ENCODE peak calls at places on chromosomes 2 and 18, in eight cellular contexts. One of them, this sample, is unnamed. For H3K9me2, the result is how much of the 10 kb centered on the place peaks cover.

GRCh38 chr2:179749210-179749609 is 112.2 kb downstream of the ZNF385B start:
- DNase-seq in SK-N-SH: no peak
- DNase-seq in GM23338: no peak
- DNase-seq in OCI-LY7: no peak
- DNase-seq in hepatocyte: no peak
- DNase-seq in PC-9: no peak
- DNase-seq in HCT116: no peak
- DNase-seq in MM.1S: no peak
- DNase-seq in this sample: peak

GRCh38 chr18:36284671-36285295 is 12.7 kb upstream of the FHOD3 start:
- DNase-seq in SK-N-SH: peak
- DNase-seq in GM23338: peak
- DNase-seq in OCI-LY7: peak
- DNase-seq in hepatocyte: peak
- DNase-seq in PC-9: peak
- DNase-seq in HCT116: peak
- DNase-seq in MM.1S: peak
- DNase-seq in this sample: peak

GRCh38 chr2:15092691-15093090 is 460.2 kb downstream of the LRATD1 start:
- DNase-seq in SK-N-SH: no peak
- DNase-seq in GM23338: no peak
- DNase-seq in OCI-LY7: no peak
- DNase-seq in hepatocyte: no peak
- DNase-seq in PC-9: no peak
- DNase-seq in HCT116: no peak
- DNase-seq in MM.1S: no peak
- DNase-seq in this sample: peak

GRCh38 chr2:83782122-83782521 is 677.0 kb downstream of the SUCLG1 start:
- DNase-seq in SK-N-SH: no peak
- DNase-seq in GM23338: peak
- DNase-seq in OCI-LY7: no peak
- DNase-seq in hepatocyte: no peak
- DNase-seq in PC-9: no peak
- DNase-seq in HCT116: no peak
- DNase-seq in MM.1S: no peak
- DNase-seq in this sample: no peak

GRCh38 chr2:179429060-179429471 is 164.4 kb upstream of the SESTD1 start:
- DNase-seq in SK-N-SH: peak
- DNase-seq in GM23338: no peak
- DNase-seq in OCI-LY7: no peak
- DNase-seq in hepatocyte: no peak
- DNase-seq in PC-9: no peak
- DNase-seq in HCT116: no peak
- DNase-seq in MM.1S: no peak
- DNase-seq in this sample: no peak

GRCh38 chr2:209771474-209772292 is at the start of gene UNC80:
- DNase-seq in SK-N-SH: peak
- DNase-seq in GM23338: peak
- DNase-seq in OCI-LY7: no peak
- DNase-seq in hepatocyte: peak
- DNase-seq in PC-9: no peak
- DNase-seq in HCT116: no peak
- DNase-seq in MM.1S: no peak
- DNase-seq in this sample: peak

GRCh38 chr2:128316777-128317185 is 1.9 kb downstream of the HS6ST1 start:
- DNase-seq in SK-N-SH: peak
- DNase-seq in GM23338: no peak
- DNase-seq in OCI-LY7: no peak
- DNase-seq in hepatocyte: peak
- DNase-seq in PC-9: no peak
- DNase-seq in HCT116: no peak
- DNase-seq in MM.1S: no peak
- DNase-seq in this sample: no peak

GRCh38 chr2:232490221-232491138 is 2.8 kb upstream of the ECEL1 start:
- DNase-seq in SK-N-SH: peak
- DNase-seq in GM23338: no peak
- DNase-seq in OCI-LY7: no peak
- DNase-seq in hepatocyte: no peak
- DNase-seq in PC-9: no peak
- DNase-seq in HCT116: no peak
- DNase-seq in MM.1S: no peak
- DNase-seq in this sample: no peak

GRCh38 chr2:210477496-210477895 is 937 bp upstream of the LANCL1 start:
- DNase-seq in SK-N-SH: peak
- DNase-seq in GM23338: peak
- DNase-seq in OCI-LY7: no peak
- DNase-seq in hepatocyte: peak
- DNase-seq in PC-9: no peak
- DNase-seq in HCT116: peak
- DNase-seq in MM.1S: peak
- DNase-seq in this sample: peak

GRCh38 chr2:1967242-1968210 is 223.2 kb upstream of the PXDN start:
- DNase-seq in SK-N-SH: peak
- DNase-seq in GM23338: peak
- DNase-seq in OCI-LY7: no peak
- DNase-seq in hepatocyte: no peak
- DNase-seq in PC-9: no peak
- DNase-seq in HCT116: no peak
- DNase-seq in MM.1S: no peak
- DNase-seq in this sample: no peak

GRCh38 chr2:36459725-36460137 is 104.2 kb downstream of the CRIM1 start:
- DNase-seq in SK-N-SH: peak
- DNase-seq in GM23338: peak
- DNase-seq in OCI-LY7: no peak
- DNase-seq in hepatocyte: peak
- DNase-seq in PC-9: peak
- DNase-seq in HCT116: peak
- DNase-seq in MM.1S: no peak
- DNase-seq in this sample: peak
- TF ChIP-seq CTCF in SK-N-SH: peak
- TF ChIP-seq CTCF in GM23338: peak
- TF ChIP-seq CTCF in OCI-LY7: peak
- TF ChIP-seq CTCF in hepatocyte: peak
- TF ChIP-seq CTCF in PC-9: peak
- TF ChIP-seq CTCF in HCT116: peak
- TF ChIP-seq CTCF in MM.1S: no peak
- TF ChIP-seq CTCF in this sample: peak

GRCh38 chr2:203894262-203894661 is 26.7 kb downstream of the CTLA4 start:
- DNase-seq in SK-N-SH: no peak
- DNase-seq in GM23338: no peak
- DNase-seq in OCI-LY7: no peak
- DNase-seq in hepatocyte: no peak
- DNase-seq in PC-9: no peak
- DNase-seq in HCT116: no peak
- DNase-seq in MM.1S: no peak
- DNase-seq in this sample: no peak
- H3K9me2 ChIP-seq in SK-N-SH: under half
- H3K9me2 ChIP-seq in GM23338: under half
- H3K9me2 ChIP-seq in OCI-LY7: under half
- H3K9me2 ChIP-seq in hepatocyte: under half
- H3K9me2 ChIP-seq in PC-9: under half
- H3K9me2 ChIP-seq in HCT116: under half
- H3K9me2 ChIP-seq in MM.1S: under half
- H3K9me2 ChIP-seq in this sample: under half

GRCh38 chr2:236776695-236777251 is 207.1 kb downstream of the ACKR3 start:
- DNase-seq in SK-N-SH: no peak
- DNase-seq in GM23338: no peak
- DNase-seq in OCI-LY7: no peak
- DNase-seq in hepatocyte: no peak
- DNase-seq in PC-9: peak
- DNase-seq in HCT116: no peak
- DNase-seq in MM.1S: no peak
- DNase-seq in this sample: peak
- H3K27ac ChIP-seq in SK-N-SH: no peak
- H3K27ac ChIP-seq in GM23338: no peak
- H3K27ac ChIP-seq in OCI-LY7: no peak
- H3K27ac ChIP-seq in hepatocyte: peak
- H3K27ac ChIP-seq in PC-9: peak
- H3K27ac ChIP-seq in HCT116: no peak
- H3K27ac ChIP-seq in MM.1S: no peak
- H3K27ac ChIP-seq in this sample: peak

GRCh38 chr2:3179626-3180025 is 198.0 kb downstream of the EIPR1 start:
- DNase-seq in SK-N-SH: peak
- DNase-seq in GM23338: no peak
- DNase-seq in OCI-LY7: no peak
- DNase-seq in hepatocyte: no peak
- DNase-seq in PC-9: no peak
- DNase-seq in HCT116: no peak
- DNase-seq in MM.1S: no peak
- DNase-seq in this sample: no peak

GRCh38 chr2:3180082-3180908 is 197.3 kb downstream of the EIPR1 start:
- DNase-seq in SK-N-SH: peak
- DNase-seq in GM23338: no peak
- DNase-seq in OCI-LY7: no peak
- DNase-seq in hepatocyte: peak
- DNase-seq in PC-9: no peak
- DNase-seq in HCT116: no peak
- DNase-seq in MM.1S: no peak
- DNase-seq in this sample: peak

GRCh38 chr2:3181416-3182010 is 196.1 kb downstream of the EIPR1 start:
- DNase-seq in SK-N-SH: no peak
- DNase-seq in GM23338: no peak
- DNase-seq in OCI-LY7: no peak
- DNase-seq in hepatocyte: no peak
- DNase-seq in PC-9: no peak
- DNase-seq in HCT116: no peak
- DNase-seq in MM.1S: no peak
- DNase-seq in this sample: no peak

GRCh38 chr2:3178206-3179031 is 199.2 kb downstream of the EIPR1 start:
- DNase-seq in SK-N-SH: peak
- DNase-seq in GM23338: no peak
- DNase-seq in OCI-LY7: no peak
- DNase-seq in hepatocyte: no peak
- DNase-seq in PC-9: no peak
- DNase-seq in HCT116: no peak
- DNase-seq in MM.1S: no peak
- DNase-seq in this sample: no peak

GRCh38 chr2:3179208-3179607 is 198.4 kb downstream of the EIPR1 start:
- DNase-seq in SK-N-SH: peak
- DNase-seq in GM23338: peak
- DNase-seq in OCI-LY7: peak
- DNase-seq in hepatocyte: no peak
- DNase-seq in PC-9: no peak
- DNase-seq in HCT116: no peak
- DNase-seq in MM.1S: no peak
- DNase-seq in this sample: no peak
- TF ChIP-seq CTCF in SK-N-SH: peak
- TF ChIP-seq CTCF in GM23338: peak
- TF ChIP-seq CTCF in OCI-LY7: peak
- TF ChIP-seq CTCF in hepatocyte: no peak
- TF ChIP-seq CTCF in PC-9: peak
- TF ChIP-seq CTCF in HCT116: peak
- TF ChIP-seq CTCF in MM.1S: no peak
- TF ChIP-seq CTCF in this sample: peak

DNA sequence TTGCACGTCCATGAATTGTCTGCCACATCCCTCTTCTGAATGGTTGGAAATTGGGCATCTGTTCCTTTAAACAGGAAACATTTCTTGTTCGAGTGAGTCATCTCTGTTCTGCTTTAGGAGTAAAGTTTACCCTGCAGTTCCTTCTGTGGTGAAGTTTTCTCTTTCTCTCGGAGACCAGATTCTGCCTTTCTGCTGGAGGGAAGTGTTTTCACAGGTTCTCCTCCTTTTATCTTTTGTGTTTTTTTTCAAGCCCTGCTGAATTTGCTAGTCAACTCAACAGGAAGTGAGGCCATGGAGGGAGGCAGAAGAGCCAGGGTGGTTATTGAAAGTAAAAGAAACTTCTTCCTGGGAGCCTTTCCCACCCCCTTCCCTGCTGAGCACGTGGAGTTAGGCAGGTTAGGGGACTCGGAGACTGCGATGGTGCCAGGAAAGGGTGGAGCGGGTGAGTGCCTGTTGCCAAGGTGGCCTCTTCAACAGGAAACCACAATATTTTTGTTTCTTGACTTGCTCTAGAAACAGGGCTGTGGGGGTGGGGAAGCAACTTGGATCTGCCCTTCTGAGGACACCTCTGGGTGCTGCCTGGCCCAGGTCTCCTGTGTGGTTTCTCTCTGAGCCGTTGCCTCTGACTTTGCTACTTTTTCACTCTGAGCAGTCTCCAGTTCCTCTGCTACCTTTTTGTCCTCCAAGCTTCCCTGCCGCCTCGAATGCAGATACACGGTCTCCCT is 2.2 kb upstream of the CASP8 start:
- DNase-seq in SK-N-SH: no peak
- DNase-seq in GM23338: peak
- DNase-seq in OCI-LY7: peak
- DNase-seq in hepatocyte: peak
- DNase-seq in PC-9: peak
- DNase-seq in HCT116: peak
- DNase-seq in MM.1S: peak
- DNase-seq in this sample: peak
- H3K9me2 ChIP-seq in SK-N-SH: under half
- H3K9me2 ChIP-seq in GM23338: under half
- H3K9me2 ChIP-seq in OCI-LY7: under half
- H3K9me2 ChIP-seq in hepatocyte: under half
- H3K9me2 ChIP-seq in PC-9: under half
- H3K9me2 ChIP-seq in HCT116: under half
- H3K9me2 ChIP-seq in MM.1S: under half
- H3K9me2 ChIP-seq in this sample: under half

GRCh38 chr2:43486604-43487003 is 109.2 kb downstream of the THADA start:
- DNase-seq in SK-N-SH: no peak
- DNase-seq in GM23338: no peak
- DNase-seq in OCI-LY7: no peak
- DNase-seq in hepatocyte: peak
- DNase-seq in PC-9: peak
- DNase-seq in HCT116: no peak
- DNase-seq in MM.1S: no peak
- DNase-seq in this sample: peak
- H3K27ac ChIP-seq in SK-N-SH: peak
- H3K27ac ChIP-seq in GM23338: no peak
- H3K27ac ChIP-seq in OCI-LY7: no peak
- H3K27ac ChIP-seq in hepatocyte: peak
- H3K27ac ChIP-seq in PC-9: peak
- H3K27ac ChIP-seq in HCT116: no peak
- H3K27ac ChIP-seq in MM.1S: no peak
- H3K27ac ChIP-seq in this sample: no peak

DNA sequence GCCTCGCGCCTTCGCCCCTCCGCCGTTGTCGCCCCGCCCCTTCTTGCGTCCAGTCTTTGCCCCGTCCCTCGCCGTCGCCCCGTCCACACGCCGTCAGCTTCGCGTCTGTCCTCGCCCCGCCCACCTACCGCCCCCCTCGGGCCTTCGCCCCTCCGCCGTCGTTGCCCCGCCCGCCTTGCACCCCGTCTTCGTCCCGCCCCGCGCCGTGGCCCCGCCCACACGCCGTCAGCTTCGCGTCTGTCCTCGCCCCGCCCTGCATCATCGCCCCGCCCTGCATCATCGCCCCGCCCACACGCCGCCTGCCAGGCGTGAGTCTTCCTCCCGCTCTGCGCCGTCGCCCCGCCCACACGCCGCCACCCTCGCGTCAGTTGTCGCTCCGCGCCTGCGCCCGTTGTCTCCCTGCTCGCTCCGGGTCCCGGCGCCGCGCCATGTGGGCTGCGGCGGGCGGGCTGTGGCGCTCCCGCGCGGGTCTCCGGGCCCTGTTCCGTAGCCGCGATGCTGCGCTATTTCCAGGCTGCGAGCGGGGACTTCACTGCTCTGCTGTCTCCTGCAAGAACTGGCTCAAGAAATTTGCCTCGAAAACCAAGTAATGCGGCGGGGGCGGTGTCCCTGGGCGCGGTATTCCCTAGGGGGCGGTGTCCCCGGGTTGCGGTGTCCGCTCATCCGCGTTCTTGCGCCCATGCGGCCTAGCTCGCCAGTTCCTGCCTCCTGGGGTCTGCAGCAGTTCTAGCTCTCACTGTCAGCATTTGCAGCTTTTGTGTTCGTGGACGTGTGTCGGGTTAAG is at the start of gene RBFA:
- DNase-seq in SK-N-SH: peak
- DNase-seq in GM23338: peak
- DNase-seq in OCI-LY7: peak
- DNase-seq in hepatocyte: peak
- DNase-seq in PC-9: peak
- DNase-seq in HCT116: peak
- DNase-seq in MM.1S: peak
- DNase-seq in this sample: peak
- TF ChIP-seq CTCF in SK-N-SH: peak
- TF ChIP-seq CTCF in GM23338: peak
- TF ChIP-seq CTCF in OCI-LY7: peak
- TF ChIP-seq CTCF in hepatocyte: peak
- TF ChIP-seq CTCF in PC-9: peak
- TF ChIP-seq CTCF in HCT116: peak
- TF ChIP-seq CTCF in MM.1S: peak
- TF ChIP-seq CTCF in this sample: peak